ENCODE peak calls at places on chromosomes 16 and 17, in seven cellular contexts. E is T-helper 1 cell; V is brain microvascular endothelial cell; T is NCI-H460; O is nucleus accumbens; H is activated gamma-delta T cell treated with anti-CD3 and anti-CD28 coated beads, Interleukin-2, amount 50 U/mL, for 16 hours; X is cerebellar nuclear complex. Y is an unnamed sample.

GRCh38 chr17:38605230-38605851 is 411 bp downstream of the SRCIN1 start:
- DNase-seq in X (no peak), H (no peak), V (no peak), O (no peak), T (no peak), E (no peak), Y (no peak)

GRCh38 chr16:4263504-4264436 is 9.1 kb downstream of the TFAP4 start:
- DNase-seq in O (no peak), E (no peak), V (peak), T (no peak), H (no peak), X (no peak), Y (no peak)

GRCh38 chr16:2991566-2992261 is 11.5 kb upstream of the PKMYT1 start:
- DNase-seq in V (no peak), E (no peak), H (no peak), T (no peak), X (no peak), O (no peak), Y (no peak)

GRCh38 chr16:84278968-84279367 is 15.7 kb upstream of the WFDC1 start:
- DNase-seq in T (no peak), E (no peak), H (no peak), V (no peak), O (peak), X (no peak), Y (no peak)

GRCh38 chr17:45244725-45245656 is 16.9 kb downstream of the SPATA32 start:
- DNase-seq in V (no peak), T (no peak), X (no peak), E (no peak), H (no peak), O (no peak), Y (no peak)

GRCh38 chr16:61968242-61968978 is 67.8 kb downstream of the CDH8 start:
- DNase-seq in T (no peak), H (no peak), O (peak), X (no peak), E (no peak), V (peak), Y (no peak)

GRCh38 chr17:14336418-14336817 is 35.5 kb downstream of the HS3ST3B1 start:
- DNase-seq in O (no peak), H (no peak), X (no peak), T (no peak), V (no peak), E (no peak), Y (no peak)

GRCh38 chr17:28580925-28581324 is 4.2 kb upstream of the ALDOC start:
- DNase-seq in T (no peak), H (no peak), O (no peak), V (no peak), X (no peak), E (no peak), Y (no peak)

GRCh38 chr16:19523184-19523558 is 571 bp upstream of the CCP110 start:
- DNase-seq in T (no peak), V (no peak), X (no peak), E (no peak), O (no peak), H (no peak), Y (no peak)

GRCh38 chr16:28910046-28911031 is 14.7 kb downstream of the RABEP2 start:
- DNase-seq in O (no peak), X (no peak), E (no peak), H (no peak), T (no peak), V (no peak), Y (no peak)

GRCh38 chr16:27313422-27314160 is at the start of gene IL4R:
- DNase-seq in V (peak), H (peak), X (no peak), T (no peak), O (no peak), E (peak), Y (peak)

GRCh38 chr17:72034000-72034399 is 86.8 kb upstream of the SOX9 start:
- DNase-seq in T (no peak), V (no peak), X (no peak), E (no peak), O (no peak), H (no peak), Y (no peak)

Y was measured in stimulated activated effector memory CD8-positive, alpha-beta T cell treated with anti-CD3 and anti-CD28 coated beads, Interleukin-12 subunit alpha, Interleukin-12 subunit beta, amount 100 ng/mL, for 72 hours.